ENCODE peak calls at places on chromosomes 4 and X, in four cellular contexts. One of them, this sample, is unnamed.

GRCh38 chrX:118665204-118665603 is 62.2 kb upstream of the IL13RA1 start:
- DNase-seq in K562: no peak
- DNase-seq in WTC11: no peak
- DNase-seq in HepG2: no peak
- DNase-seq in this sample: no peak

GRCh38 chr4:123144626-123145025 is 222.2 kb upstream of the NUDT6 start:
- DNase-seq in HepG2: peak
- DNase-seq in K562: no peak
- DNase-seq in WTC11: no peak
- DNase-seq in this sample: no peak

GRCh38 chrX:13967636-13968035 is 62.1 kb downstream of the GEMIN8 start:
- DNase-seq in WTC11: no peak
- DNase-seq in HepG2: no peak
- DNase-seq in K562: no peak
- DNase-seq in this sample: no peak

GRCh38 chrX:136586386-136586785 is 54.4 kb downstream of the VGLL1 start:
- DNase-seq in WTC11: no peak
- DNase-seq in HepG2: no peak
- DNase-seq in K562: no peak
- DNase-seq in this sample: no peak

GRCh38 chr4:108351806-108352205 is 183.1 kb upstream of the LEF1 start:
- DNase-seq in WTC11: no peak
- DNase-seq in K562: no peak
- DNase-seq in HepG2: no peak
- DNase-seq in this sample: no peak

GRCh38 chrX:133465254-133465653 is 50.0 kb upstream of the GPC4 start:
- DNase-seq in K562: no peak
- DNase-seq in WTC11: no peak
- DNase-seq in HepG2: no peak
- DNase-seq in this sample: no peak

GRCh38 chrX:128057421-128057820 is 5.2 kb upstream of the ACTRT1 start:
- DNase-seq in K562: no peak
- DNase-seq in WTC11: no peak
- DNase-seq in HepG2: no peak
- DNase-seq in this sample: no peak

GRCh38 chr4:120544838-120545237 is 377.7 kb downstream of the PRDM5 start:
- DNase-seq in K562: no peak
- DNase-seq in HepG2: no peak
- DNase-seq in WTC11: no peak
- DNase-seq in this sample: no peak

GRCh38 chr4:6362896-6363295 is 93.2 kb downstream of the WFS1 start:
- DNase-seq in HepG2: peak
- DNase-seq in WTC11: peak
- DNase-seq in K562: peak
- DNase-seq in this sample: no peak
- TF ChIP-seq NR3C1 in HepG2: no peak
- TF ChIP-seq NR3C1 in WTC11: no peak
- TF ChIP-seq NR3C1 in K562: no peak
- TF ChIP-seq NR3C1 in this sample: no peak

GRCh38 chr4:159045321-159045720 is 57.6 kb upstream of the RAPGEF2 start:
- DNase-seq in WTC11: no peak
- DNase-seq in K562: no peak
- DNase-seq in HepG2: no peak
- DNase-seq in this sample: no peak

GRCh38 chr4:159049780-159050375 is 53.0 kb upstream of the RAPGEF2 start:
- DNase-seq in K562: no peak
- DNase-seq in HepG2: no peak
- DNase-seq in WTC11: no peak
- DNase-seq in this sample: no peak

GRCh38 chr4:159047478-159048165 is 55.3 kb upstream of the RAPGEF2 start:
- DNase-seq in HepG2: peak
- DNase-seq in WTC11: no peak
- DNase-seq in K562: peak
- DNase-seq in this sample: peak

GRCh38 chr4:159046683-159047082 is 56.2 kb upstream of the RAPGEF2 start:
- DNase-seq in K562: peak
- DNase-seq in HepG2: peak
- DNase-seq in WTC11: no peak
- DNase-seq in this sample: no peak

GRCh38 chr4:159048166-159048886 is 54.6 kb upstream of the RAPGEF2 start:
- DNase-seq in WTC11: peak
- DNase-seq in HepG2: peak
- DNase-seq in K562: peak
- DNase-seq in this sample: peak
- TF ChIP-seq NR3C1 in WTC11: no peak
- TF ChIP-seq NR3C1 in HepG2: no peak
- TF ChIP-seq NR3C1 in K562: no peak
- TF ChIP-seq NR3C1 in this sample: no peak

GRCh38 chr4:144778364-144778763 is 132.4 kb downstream of the HHIP start:
- DNase-seq in HepG2: no peak
- DNase-seq in K562: no peak
- DNase-seq in WTC11: no peak
- DNase-seq in this sample: no peak

GRCh38 chr4:144787365-144788263 is 141.7 kb downstream of the HHIP start:
- DNase-seq in K562: peak
- DNase-seq in WTC11: no peak
- DNase-seq in HepG2: peak
- DNase-seq in this sample: peak

GRCh38 chr4:144782345-144782744 is 136.4 kb downstream of the HHIP start:
- DNase-seq in HepG2: no peak
- DNase-seq in K562: no peak
- DNase-seq in WTC11: no peak
- DNase-seq in this sample: no peak
- TF ChIP-seq NR3C1 in HepG2: no peak
- TF ChIP-seq NR3C1 in K562: no peak
- TF ChIP-seq NR3C1 in WTC11: no peak
- TF ChIP-seq NR3C1 in this sample: no peak

DNA sequence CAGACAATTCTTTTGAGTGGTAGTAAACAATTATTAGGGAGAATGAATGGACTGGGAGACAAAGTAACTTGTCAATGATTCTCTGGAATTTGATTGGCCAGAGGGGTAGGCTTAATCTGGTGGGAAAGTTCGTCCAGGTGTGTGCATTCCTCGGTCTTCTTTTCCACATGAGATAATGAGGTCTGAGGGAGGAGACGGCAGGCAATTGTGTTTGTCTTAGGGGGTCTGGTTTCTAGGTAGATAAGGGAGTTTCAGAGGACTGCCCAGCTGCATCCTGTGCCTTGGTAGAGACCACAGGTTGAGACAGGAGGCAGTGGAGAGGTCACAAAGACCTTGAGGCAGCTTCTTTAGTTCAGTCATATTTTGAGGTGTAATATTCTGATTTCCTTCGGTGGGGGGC is 4.2 kb downstream of the MGST2 start:
- DNase-seq in K562: no peak
- DNase-seq in WTC11: no peak
- DNase-seq in HepG2: no peak
- DNase-seq in this sample: no peak
- TF ChIP-seq NR3C1 in K562: no peak
- TF ChIP-seq NR3C1 in WTC11: no peak
- TF ChIP-seq NR3C1 in HepG2: no peak
- TF ChIP-seq NR3C1 in this sample: no peak

GRCh38 chr4:76095568-76095967 is 21.1 kb downstream of the ART3 start:
- DNase-seq in WTC11: no peak
- DNase-seq in K562: no peak
- DNase-seq in HepG2: no peak
- DNase-seq in this sample: no peak

GRCh38 chr4:76088719-76089118 is 14.2 kb downstream of the ART3 start:
- DNase-seq in WTC11: no peak
- DNase-seq in HepG2: no peak
- DNase-seq in K562: no peak
- DNase-seq in this sample: no peak

GRCh38 chr4:76091052-76091451 is 16.5 kb downstream of the ART3 start:
- DNase-seq in K562: no peak
- DNase-seq in WTC11: no peak
- DNase-seq in HepG2: no peak
- DNase-seq in this sample: no peak

GRCh38 chr4:76087007-76087769 is 12.7 kb downstream of the ART3 start:
- DNase-seq in K562: peak
- DNase-seq in HepG2: peak
- DNase-seq in WTC11: peak
- DNase-seq in this sample: peak

DNA sequence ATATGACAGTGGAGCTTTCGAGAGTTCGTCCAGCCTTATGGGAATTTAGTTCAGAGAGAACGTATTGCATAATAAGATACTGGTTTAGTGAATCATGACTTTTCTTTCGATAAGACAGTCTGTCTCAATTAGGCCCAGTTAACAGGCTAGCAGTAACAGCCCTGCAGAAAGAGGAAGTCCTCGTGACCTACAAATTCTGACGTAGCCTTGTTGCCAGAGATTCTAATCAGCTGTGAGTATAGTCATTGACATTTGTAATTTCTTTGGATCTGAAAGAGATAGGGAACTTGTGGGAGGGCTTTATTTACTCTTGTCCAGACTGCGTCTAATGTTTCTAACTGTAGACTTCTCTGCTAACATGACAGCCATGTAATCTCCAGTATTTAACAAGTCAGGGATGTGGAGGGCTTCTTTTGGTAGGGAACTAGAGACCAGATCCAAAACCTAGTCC is 15.8 kb downstream of the ART3 start:
- DNase-seq in HepG2: peak
- DNase-seq in K562: peak
- DNase-seq in WTC11: no peak
- DNase-seq in this sample: no peak
- TF ChIP-seq NR3C1 in HepG2: no peak
- TF ChIP-seq NR3C1 in K562: no peak
- TF ChIP-seq NR3C1 in WTC11: no peak
- TF ChIP-seq NR3C1 in this sample: no peak

DNA sequence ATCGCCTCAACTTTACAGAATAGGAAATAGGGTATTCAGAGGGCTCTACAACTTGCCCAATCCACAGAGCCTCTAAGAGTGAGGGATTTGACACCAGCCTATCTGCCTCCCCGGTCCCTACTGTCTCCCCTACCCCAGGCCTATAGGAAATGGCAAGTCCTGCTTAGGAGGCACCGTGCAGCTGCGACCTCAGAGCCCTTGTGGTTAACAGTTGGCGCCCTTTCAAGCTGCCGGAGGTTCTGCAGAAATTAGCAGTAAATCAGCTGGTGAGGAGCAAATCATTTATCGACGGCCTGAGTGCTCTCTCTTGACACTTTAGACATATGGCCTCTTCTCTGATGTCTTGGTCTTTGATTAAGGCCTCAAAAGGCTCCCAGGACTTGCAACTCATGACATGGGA is 96.9 kb downstream of the CLNK start:
- DNase-seq in K562: no peak
- DNase-seq in WTC11: no peak
- DNase-seq in HepG2: no peak
- DNase-seq in this sample: no peak
- TF ChIP-seq NR3C1 in K562: no peak
- TF ChIP-seq NR3C1 in WTC11: no peak
- TF ChIP-seq NR3C1 in HepG2: no peak
- TF ChIP-seq NR3C1 in this sample: no peak

DNA sequence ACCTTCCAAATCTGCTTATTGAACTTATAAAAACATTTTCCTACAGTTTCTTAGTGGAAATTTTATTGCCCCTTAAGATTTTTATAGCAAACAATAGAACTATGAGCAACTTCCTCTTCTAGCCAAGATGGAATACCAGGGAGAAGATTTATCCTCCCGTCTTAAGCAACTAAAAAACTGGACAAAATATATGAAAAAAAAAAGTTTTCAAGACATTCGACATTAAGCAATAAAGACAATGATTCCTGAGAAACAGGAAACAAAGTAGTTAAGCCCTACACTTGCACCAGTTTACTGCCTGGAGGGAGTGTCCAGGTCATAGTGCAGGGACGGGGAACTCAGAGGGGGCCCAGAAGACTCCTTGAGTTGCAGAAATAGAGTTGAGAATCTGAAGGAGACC is 516.1 kb upstream of the DIPK2B start:
- DNase-seq in HepG2: no peak
- DNase-seq in K562: no peak
- DNase-seq in WTC11: no peak
- DNase-seq in this sample: no peak
- TF ChIP-seq NR3C1 in HepG2: no peak
- TF ChIP-seq NR3C1 in K562: no peak
- TF ChIP-seq NR3C1 in WTC11: no peak
- TF ChIP-seq NR3C1 in this sample: no peak